ENCODE peak calls at places on chromosome 15, in ten cellular contexts. B is choroid plexus epithelial cell, D is Peyer's patch, C is kidney epithelial cell, A is astrocyte of the spinal cord, E is kidney, M is HCT116, O is OCI-LY7, V is MCF 10A, S is lower lobe of right lung. P is an unnamed sample.

GRCh38 chr15:70835415-70835814 is 18.5 kb downstream of the LARP6 start:
- DNase-seq in B (no peak), D (no peak), C (no peak), A (no peak), E (no peak), M (no peak), O (no peak), V (no peak), S (no peak), P (no peak)

GRCh38 chr15:62483817-62484216 is 318.7 kb upstream of the C2CD4B start:
- DNase-seq in B (peak; percentile 10), D (no peak), C (no peak), A (no peak), E (no peak), M (no peak), O (no peak), V (no peak), S (no peak), P (no peak)

GRCh38 chr15:61025283-61025682 is 203.8 kb downstream of the RORA start:
- DNase-seq in B (no peak), D (no peak), C (no peak), A (no peak), E (no peak), M (no peak), O (no peak), V (no peak), S (no peak), P (no peak)

GRCh38 chr15:39226169-39226964 is 354.5 kb upstream of the THBS1 start:
- DNase-seq in B (no peak), D (no peak), C (no peak), A (no peak), E (no peak), M (no peak), O (no peak), V (no peak), S (no peak), P (no peak)

GRCh38 chr15:44788748-44789147 is 52.4 kb downstream of the TRIM69 start:
- DNase-seq in B (no peak), D (no peak), C (no peak), A (peak; percentile 19), E (no peak), M (no peak), O (no peak), V (no peak), S (no peak), P (no peak)

GRCh38 chr15:92011611-92012367 is 158.3 kb downstream of the SLCO3A1 start:
- DNase-seq in B (no peak), D (no peak), C (no peak), A (no peak), E (no peak), M (no peak), O (peak; percentile 57), V (peak; percentile 45), S (no peak), P (no peak)

GRCh38 chr15:68614621-68615035 is 35.8 kb downstream of the CORO2B start:
- DNase-seq in B (no peak), D (no peak), C (no peak), A (peak; percentile 38), E (no peak), M (no peak), O (no peak), V (no peak), S (no peak), P (no peak)

GRCh38 chr15:31313223-31313622 is 13.4 kb upstream of the KLF13 start:
- DNase-seq in B (no peak), D (no peak), C (no peak), A (no peak), E (no peak), M (no peak), O (no peak), V (no peak), S (no peak), P (no peak)

GRCh38 chr15:85414991-85415390 is 34.6 kb downstream of the AKAP13 start:
- DNase-seq in B (no peak), D (no peak), C (no peak), A (no peak), E (no peak), M (no peak), O (no peak), V (no peak), S (no peak), P (no peak)

GRCh38 chr15:93146601-93147000 is 57.6 kb upstream of the RGMA start:
- DNase-seq in B (no peak), D (no peak), C (no peak), A (no peak), E (no peak), M (no peak), O (no peak), V (no peak), S (no peak), P (no peak)
- TF ChIP-seq CTCF in B (no peak), D (no peak), C (no peak), A (no peak), E (no peak), M (no peak), O (no peak), V (no peak), S (no peak), P (no peak)

GRCh38 chr15:74396445-74397238 is 29.2 kb upstream of the CYP11A1 start:
- DNase-seq in B (peak; percentile 45), D (peak; percentile 83), C (peak; percentile 97), A (peak; percentile 80), E (no peak), M (peak; percentile 89), O (no peak), V (peak; percentile 85), S (no peak), P (peak; percentile 78)
- TF ChIP-seq CTCF in B (peak; percentile 23), D (no peak), C (no peak), A (no peak), E (no peak), M (peak; percentile 6), O (peak; percentile 28), V (no peak), S (no peak), P (peak; percentile 13)

GRCh38 chr15:40354408-40355171 is 3.4 kb upstream of the DISP2 start:
- DNase-seq in B (peak; percentile 72), D (no peak), C (no peak), A (peak; percentile 76), E (no peak), M (no peak), O (peak; percentile 31), V (no peak), S (no peak), P (no peak)
- TF ChIP-seq CTCF in B (peak; percentile 71), D (no peak), C (peak; percentile 74), A (peak; percentile 61), E (peak; percentile 17), M (peak; percentile 65), O (peak; percentile 60), V (peak; percentile 26), S (no peak), P (no peak)

DNA sequence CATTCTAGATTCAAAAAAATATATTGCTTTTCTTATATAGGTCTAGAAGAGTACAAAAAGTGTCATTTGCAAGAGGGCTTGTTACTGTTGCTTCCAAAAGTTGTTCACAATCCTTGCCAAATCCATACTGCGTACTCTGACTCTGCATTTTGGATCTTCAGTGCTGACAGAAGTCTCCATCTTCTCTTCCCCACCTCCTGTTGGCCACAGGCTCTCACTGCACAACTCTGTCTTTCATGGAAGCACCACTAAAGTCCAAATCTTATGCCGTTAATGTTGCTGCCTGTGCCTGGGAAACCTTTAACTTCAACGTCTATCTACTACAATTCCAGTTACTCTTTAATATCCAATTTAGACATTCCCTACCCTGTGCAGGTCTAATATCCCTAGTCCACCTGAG is 419.9 kb downstream of the NR2F2 start:
- DNase-seq in B (no peak), D (no peak), C (no peak), A (no peak), E (no peak), M (no peak), O (no peak), V (no peak), S (no peak), P (no peak)
- TF ChIP-seq CTCF in B (no peak), D (no peak), C (no peak), A (no peak), E (no peak), M (peak; percentile 26), O (no peak), V (no peak), S (no peak), P (no peak)

GRCh38 chr15:96267463-96267862 is 63.0 kb upstream of the NR2F2 start:
- DNase-seq in B (no peak), D (no peak), C (no peak), A (no peak), E (no peak), M (no peak), O (no peak), V (no peak), S (no peak), P (no peak)
- TF ChIP-seq CTCF in B (no peak), D (no peak), C (no peak), A (no peak), E (no peak), M (no peak), O (no peak), V (no peak), S (no peak), P (no peak)

GRCh38 chr15:88658972-88659931 is 20.4 kb downstream of the ISG20 start:
- DNase-seq in B (no peak), D (no peak), C (no peak), A (peak; percentile 65), E (no peak), M (peak; percentile 34), O (no peak), V (peak; percentile 80), S (no peak), P (no peak)
- TF ChIP-seq CTCF in B (no peak), D (no peak), C (no peak), A (no peak), E (no peak), M (no peak), O (no peak), V (no peak), S (no peak), P (no peak)

GRCh38 chr15:58854598-58854997 is 78.9 kb downstream of the SLTM start:
- DNase-seq in B (no peak), D (no peak), C (no peak), A (no peak), E (no peak), M (no peak), O (no peak), V (no peak), S (no peak), P (no peak)
- TF ChIP-seq CTCF in B (no peak), D (no peak), C (no peak), A (no peak), E (no peak), M (no peak), O (no peak), V (no peak), S (no peak), P (no peak)